ENCODE peak calls at places on chromosomes 4 and X, in nine cellular contexts. One of them, this sample, is unnamed. For H3K4me1, the result is how much of the 10 kb centered on the place peaks cover.

GRCh38 chr4:57501715-57502114 is 391.5 kb upstream of the IGFBP7 start:
- DNase-seq in tibial nerve: no peak
- DNase-seq in psoas muscle: no peak
- DNase-seq in neural progenitor cell: no peak
- DNase-seq in body of pancreas: peak
- DNase-seq in suprapubic skin: no peak
- DNase-seq in aorta: peak
- DNase-seq in CD8-positive, alpha-beta T cell: no peak
- DNase-seq in GM23338: peak
- DNase-seq in this sample: no peak

GRCh38 chrX:24870143-24870542 is 145.6 kb downstream of the ARX start:
- DNase-seq in tibial nerve: no peak
- DNase-seq in psoas muscle: no peak
- DNase-seq in neural progenitor cell: no peak
- DNase-seq in body of pancreas: no peak
- DNase-seq in suprapubic skin: no peak
- DNase-seq in aorta: no peak
- DNase-seq in CD8-positive, alpha-beta T cell: no peak
- DNase-seq in GM23338: no peak
- DNase-seq in this sample: no peak

GRCh38 chr4:76459291-76459723 is 24.3 kb downstream of the SHROOM3 start:
- DNase-seq in tibial nerve: no peak
- DNase-seq in psoas muscle: no peak
- DNase-seq in neural progenitor cell: peak
- DNase-seq in body of pancreas: peak
- DNase-seq in suprapubic skin: no peak
- DNase-seq in aorta: no peak
- DNase-seq in CD8-positive, alpha-beta T cell: no peak
- DNase-seq in GM23338: peak
- DNase-seq in this sample: no peak

GRCh38 chr4:8772499-8773123 is 99.0 kb downstream of the HMX1 start:
- DNase-seq in tibial nerve: no peak
- DNase-seq in psoas muscle: no peak
- DNase-seq in neural progenitor cell: no peak
- DNase-seq in body of pancreas: peak
- DNase-seq in suprapubic skin: peak
- DNase-seq in aorta: peak
- DNase-seq in CD8-positive, alpha-beta T cell: no peak
- DNase-seq in GM23338: no peak
- DNase-seq in this sample: peak

GRCh38 chr4:142817442-142817841 is 28.7 kb downstream of the INPP4B start:
- DNase-seq in tibial nerve: no peak
- DNase-seq in psoas muscle: peak
- DNase-seq in neural progenitor cell: peak
- DNase-seq in body of pancreas: no peak
- DNase-seq in suprapubic skin: no peak
- DNase-seq in aorta: peak
- DNase-seq in CD8-positive, alpha-beta T cell: no peak
- DNase-seq in GM23338: no peak
- DNase-seq in this sample: peak

GRCh38 chr4:119652978-119653377 is 24.4 kb upstream of the PDE5A start:
- DNase-seq in tibial nerve: no peak
- DNase-seq in psoas muscle: no peak
- DNase-seq in neural progenitor cell: no peak
- DNase-seq in body of pancreas: no peak
- DNase-seq in suprapubic skin: no peak
- DNase-seq in aorta: no peak
- DNase-seq in CD8-positive, alpha-beta T cell: no peak
- DNase-seq in GM23338: no peak
- DNase-seq in this sample: no peak

GRCh38 chrX:108020631-108021030 is 24.2 kb upstream of the VSIG1 start:
- DNase-seq in tibial nerve: no peak
- DNase-seq in psoas muscle: no peak
- DNase-seq in neural progenitor cell: peak
- DNase-seq in body of pancreas: no peak
- DNase-seq in suprapubic skin: no peak
- DNase-seq in aorta: no peak
- DNase-seq in CD8-positive, alpha-beta T cell: peak
- DNase-seq in GM23338: peak
- DNase-seq in this sample: no peak

GRCh38 chr4:58093352-58093751 is 983.2 kb upstream of the IGFBP7 start:
- DNase-seq in tibial nerve: no peak
- DNase-seq in psoas muscle: no peak
- DNase-seq in neural progenitor cell: no peak
- DNase-seq in body of pancreas: no peak
- DNase-seq in suprapubic skin: no peak
- DNase-seq in aorta: no peak
- DNase-seq in CD8-positive, alpha-beta T cell: no peak
- DNase-seq in GM23338: peak
- DNase-seq in this sample: no peak

GRCh38 chr4:183842134-183842838 is 62.8 kb upstream of the STOX2 start:
- DNase-seq in tibial nerve: no peak
- DNase-seq in psoas muscle: no peak
- DNase-seq in neural progenitor cell: no peak
- DNase-seq in body of pancreas: no peak
- DNase-seq in suprapubic skin: no peak
- DNase-seq in aorta: no peak
- DNase-seq in CD8-positive, alpha-beta T cell: no peak
- DNase-seq in GM23338: no peak
- DNase-seq in this sample: no peak

GRCh38 chr4:70589785-70590184 is 2.3 kb upstream of the AMBN start:
- DNase-seq in tibial nerve: no peak
- DNase-seq in psoas muscle: no peak
- DNase-seq in neural progenitor cell: no peak
- DNase-seq in body of pancreas: no peak
- DNase-seq in suprapubic skin: no peak
- DNase-seq in aorta: no peak
- DNase-seq in CD8-positive, alpha-beta T cell: no peak
- DNase-seq in GM23338: no peak
- DNase-seq in this sample: no peak

GRCh38 chrX:68697465-68698125 is 50.1 kb downstream of the STARD8 start:
- DNase-seq in tibial nerve: no peak
- DNase-seq in psoas muscle: no peak
- DNase-seq in neural progenitor cell: no peak
- DNase-seq in body of pancreas: no peak
- DNase-seq in suprapubic skin: no peak
- DNase-seq in aorta: no peak
- DNase-seq in CD8-positive, alpha-beta T cell: no peak
- DNase-seq in GM23338: no peak
- DNase-seq in this sample: no peak

GRCh38 chr4:55127521-55127920 is 2.1 kb upstream of the KDR start:
- DNase-seq in tibial nerve: no peak
- DNase-seq in psoas muscle: no peak
- DNase-seq in neural progenitor cell: no peak
- DNase-seq in body of pancreas: no peak
- DNase-seq in suprapubic skin: no peak
- DNase-seq in aorta: no peak
- DNase-seq in CD8-positive, alpha-beta T cell: no peak
- DNase-seq in GM23338: no peak
- DNase-seq in this sample: no peak

GRCh38 chr4:1340181-1340747 is 6.7 kb upstream of the UVSSA start:
- DNase-seq in tibial nerve: no peak
- DNase-seq in psoas muscle: no peak
- DNase-seq in neural progenitor cell: no peak
- DNase-seq in body of pancreas: no peak
- DNase-seq in suprapubic skin: no peak
- DNase-seq in aorta: no peak
- DNase-seq in CD8-positive, alpha-beta T cell: no peak
- DNase-seq in GM23338: no peak
- DNase-seq in this sample: no peak

GRCh38 chr4:133151681-133152329 is 2.7 kb downstream of the PCDH10 start:
- DNase-seq in tibial nerve: no peak
- DNase-seq in psoas muscle: no peak
- DNase-seq in neural progenitor cell: peak
- DNase-seq in body of pancreas: no peak
- DNase-seq in suprapubic skin: peak
- DNase-seq in aorta: peak
- DNase-seq in CD8-positive, alpha-beta T cell: no peak
- DNase-seq in GM23338: peak
- DNase-seq in this sample: no peak

DNA sequence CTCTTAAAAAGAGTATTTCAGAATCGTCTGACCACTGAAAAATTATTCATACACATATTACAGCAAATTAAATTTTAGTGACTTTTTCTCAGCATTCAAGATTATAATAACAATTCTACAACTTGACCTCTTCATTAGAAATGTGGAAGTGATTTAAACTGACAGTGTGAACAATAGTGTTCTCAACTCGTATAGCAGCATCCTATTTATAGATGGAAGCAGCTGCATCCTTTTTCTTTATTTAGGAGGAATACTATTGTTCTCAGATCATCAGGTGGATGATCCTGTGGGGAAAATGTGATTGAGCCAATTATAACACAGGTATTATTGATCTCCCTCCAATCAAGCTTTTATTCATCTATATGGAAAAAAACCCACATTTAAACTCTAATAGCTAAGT is 56.7 kb downstream of the RAPGEF2 start:
- DNase-seq in tibial nerve: no peak
- DNase-seq in psoas muscle: no peak
- DNase-seq in neural progenitor cell: no peak
- DNase-seq in body of pancreas: no peak
- DNase-seq in suprapubic skin: no peak
- DNase-seq in aorta: no peak
- DNase-seq in CD8-positive, alpha-beta T cell: no peak
- DNase-seq in GM23338: no peak
- DNase-seq in this sample: no peak
- H3K4me1 ChIP-seq in tibial nerve: half or more
- H3K4me1 ChIP-seq in psoas muscle: half or more
- H3K4me1 ChIP-seq in neural progenitor cell: half or more
- H3K4me1 ChIP-seq in body of pancreas: under half
- H3K4me1 ChIP-seq in suprapubic skin: under half
- H3K4me1 ChIP-seq in aorta: under half
- H3K4me1 ChIP-seq in CD8-positive, alpha-beta T cell: under half
- H3K4me1 ChIP-seq in GM23338: under half
- H3K4me1 ChIP-seq in this sample: under half

DNA sequence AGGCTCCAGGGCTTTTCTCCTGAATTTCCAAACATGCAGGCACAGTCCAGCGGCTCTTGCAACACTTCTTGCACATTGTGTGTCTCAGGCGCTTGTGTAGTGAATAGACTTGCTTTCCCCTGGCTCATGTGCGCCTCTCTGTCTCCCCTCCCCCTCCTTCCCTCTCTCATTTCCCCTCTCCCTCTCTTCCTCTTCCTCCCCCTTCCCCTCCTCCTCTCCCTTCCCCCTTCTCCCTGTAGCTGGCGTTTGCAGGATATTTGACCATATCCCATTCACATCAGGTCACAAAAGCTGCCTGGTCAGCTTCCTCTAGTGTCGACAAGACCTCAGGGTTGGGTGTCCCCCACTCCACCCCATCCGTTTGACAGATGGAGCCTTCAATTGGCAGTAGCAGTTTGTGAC is 2.4 kb downstream of the CHST7 start:
- DNase-seq in tibial nerve: no peak
- DNase-seq in psoas muscle: peak
- DNase-seq in neural progenitor cell: peak
- DNase-seq in body of pancreas: no peak
- DNase-seq in suprapubic skin: no peak
- DNase-seq in aorta: no peak
- DNase-seq in CD8-positive, alpha-beta T cell: no peak
- DNase-seq in GM23338: peak
- DNase-seq in this sample: peak
- H3K4me3 ChIP-seq in tibial nerve: no peak
- H3K4me3 ChIP-seq in psoas muscle: peak
- H3K4me3 ChIP-seq in neural progenitor cell: peak
- H3K4me3 ChIP-seq in body of pancreas: no peak
- H3K4me3 ChIP-seq in suprapubic skin: peak
- H3K4me3 ChIP-seq in aorta: no peak
- H3K4me3 ChIP-seq in CD8-positive, alpha-beta T cell: no peak
- H3K4me3 ChIP-seq in GM23338: peak
- H3K4me3 ChIP-seq in this sample: peak

DNA sequence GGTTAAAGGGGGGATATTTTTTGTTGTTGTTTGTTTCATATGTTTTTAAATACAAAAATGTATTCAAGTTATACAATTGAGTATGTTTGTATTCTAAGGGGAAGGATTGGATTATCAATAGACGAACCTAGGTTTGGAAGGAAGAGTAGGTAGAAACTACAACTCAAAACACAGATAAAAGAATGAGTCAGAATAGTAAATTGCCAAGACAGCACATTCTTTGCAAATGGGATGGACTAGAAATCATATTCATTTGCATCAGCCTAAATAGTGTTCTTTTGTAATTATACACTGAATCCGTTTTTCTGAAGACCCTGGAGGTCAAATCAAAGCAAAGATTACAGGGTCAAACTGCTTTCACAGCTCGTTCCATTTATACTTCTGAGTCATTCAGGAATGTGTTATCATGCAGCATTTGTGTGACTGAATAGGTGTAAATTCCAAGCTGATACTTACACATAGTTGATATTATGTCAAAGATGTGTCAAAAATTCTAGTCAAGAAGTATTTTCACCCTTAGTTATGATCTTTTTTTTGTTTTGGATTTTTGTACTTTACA is 273.3 kb upstream of the FAT4 start:
- DNase-seq in tibial nerve: no peak
- DNase-seq in psoas muscle: no peak
- DNase-seq in neural progenitor cell: no peak
- DNase-seq in body of pancreas: no peak
- DNase-seq in suprapubic skin: no peak
- DNase-seq in aorta: no peak
- DNase-seq in CD8-positive, alpha-beta T cell: no peak
- DNase-seq in GM23338: no peak
- DNase-seq in this sample: no peak
- H3K4me1 ChIP-seq in tibial nerve: under half
- H3K4me1 ChIP-seq in psoas muscle: under half
- H3K4me1 ChIP-seq in neural progenitor cell: under half
- H3K4me1 ChIP-seq in body of pancreas: under half
- H3K4me1 ChIP-seq in suprapubic skin: under half
- H3K4me1 ChIP-seq in aorta: under half
- H3K4me1 ChIP-seq in CD8-positive, alpha-beta T cell: under half
- H3K4me1 ChIP-seq in GM23338: under half
- H3K4me1 ChIP-seq in this sample: under half

GRCh38 chr4:151691639-151692442 is 69.0 kb downstream of the GATB start:
- DNase-seq in tibial nerve: no peak
- DNase-seq in psoas muscle: peak
- DNase-seq in neural progenitor cell: no peak
- DNase-seq in body of pancreas: no peak
- DNase-seq in suprapubic skin: no peak
- DNase-seq in aorta: no peak
- DNase-seq in CD8-positive, alpha-beta T cell: no peak
- DNase-seq in GM23338: no peak
- DNase-seq in this sample: no peak

GRCh38 chr4:151688785-151689043 is 72.1 kb downstream of the GATB start:
- DNase-seq in tibial nerve: no peak
- DNase-seq in psoas muscle: no peak
- DNase-seq in neural progenitor cell: no peak
- DNase-seq in body of pancreas: no peak
- DNase-seq in suprapubic skin: no peak
- DNase-seq in aorta: no peak
- DNase-seq in CD8-positive, alpha-beta T cell: no peak
- DNase-seq in GM23338: no peak
- DNase-seq in this sample: no peak

GRCh38 chr4:151689211-151689991 is 71.4 kb downstream of the GATB start:
- DNase-seq in tibial nerve: no peak
- DNase-seq in psoas muscle: no peak
- DNase-seq in neural progenitor cell: no peak
- DNase-seq in body of pancreas: no peak
- DNase-seq in suprapubic skin: no peak
- DNase-seq in aorta: no peak
- DNase-seq in CD8-positive, alpha-beta T cell: no peak
- DNase-seq in GM23338: no peak
- DNase-seq in this sample: no peak

GRCh38 chr4:151690884-151691283 is 69.9 kb downstream of the GATB start:
- DNase-seq in tibial nerve: no peak
- DNase-seq in psoas muscle: no peak
- DNase-seq in neural progenitor cell: no peak
- DNase-seq in body of pancreas: no peak
- DNase-seq in suprapubic skin: no peak
- DNase-seq in aorta: no peak
- DNase-seq in CD8-positive, alpha-beta T cell: no peak
- DNase-seq in GM23338: no peak
- DNase-seq in this sample: no peak

GRCh38 chr4:151690164-151690856 is 70.5 kb downstream of the GATB start:
- DNase-seq in tibial nerve: no peak
- DNase-seq in psoas muscle: no peak
- DNase-seq in neural progenitor cell: peak
- DNase-seq in body of pancreas: no peak
- DNase-seq in suprapubic skin: no peak
- DNase-seq in aorta: no peak
- DNase-seq in CD8-positive, alpha-beta T cell: no peak
- DNase-seq in GM23338: no peak
- DNase-seq in this sample: no peak
- H3K4me3 ChIP-seq in tibial nerve: no peak
- H3K4me3 ChIP-seq in psoas muscle: no peak
- H3K4me3 ChIP-seq in neural progenitor cell: no peak
- H3K4me3 ChIP-seq in body of pancreas: no peak
- H3K4me3 ChIP-seq in suprapubic skin: no peak
- H3K4me3 ChIP-seq in aorta: no peak
- H3K4me3 ChIP-seq in CD8-positive, alpha-beta T cell: no peak
- H3K4me3 ChIP-seq in GM23338: no peak
- H3K4me3 ChIP-seq in this sample: no peak